ENCODE peak calls at places on chromosomes 1 and 21, in five cellular contexts. X, M, V, I and E are unnamed samples.

GRCh38 chr1:163168053-163168452 is 34.7 kb downstream of the RGS5 start:
- DNase-seq in X (no peak), M (no peak), V (no peak), I (peak), E (no peak)

GRCh38 chr1:24966121-24966723 is 36.1 kb upstream of the RUNX3 start:
- DNase-seq in X (peak), M (no peak), V (no peak), I (no peak), E (no peak)

GRCh38 chr1:16078925-16079656 is 5.6 kb upstream of the FAM131C start:
- DNase-seq in X (peak), M (peak), V (peak), I (peak), E (no peak)

GRCh38 chr1:114355240-114355639 is 155.8 kb downstream of the TRIM33 start:
- DNase-seq in X (no peak), M (no peak), V (no peak), I (no peak), E (no peak)

GRCh38 chr1:55833452-55834160 is 618.4 kb upstream of the USP24 start:
- DNase-seq in X (no peak), M (no peak), V (no peak), I (peak), E (no peak)

GRCh38 chr21:33685613-33686197 is 43.4 kb downstream of the ITSN1 start:
- DNase-seq in X (no peak), M (no peak), V (no peak), I (peak), E (no peak)

GRCh38 chr21:33799378-33800090 is 116.1 kb downstream of the ATP5PO start:
- DNase-seq in X (no peak), M (peak), V (no peak), I (peak), E (no peak)

GRCh38 chr1:145918992-145919939 is 749 bp upstream of the PEX11B start:
- DNase-seq in X (peak), M (peak), V (peak), I (peak), E (no peak)

GRCh38 chr1:217681806-217682205 is 50.7 kb downstream of the SPATA17 start:
- DNase-seq in X (no peak), M (no peak), V (no peak), I (no peak), E (no peak)

GRCh38 chr1:89962024-89962741 is 32.7 kb upstream of the ZNF326 start:
- DNase-seq in X (no peak), M (no peak), V (no peak), I (peak), E (no peak)

GRCh38 chr1:200558866-200559459 is 61.6 kb downstream of the KIF14 start:
- DNase-seq in X (no peak), M (peak), V (no peak), I (peak), E (no peak)

GRCh38 chr1:176795929-176796328 is 333.0 kb downstream of the PAPPA2 start:
- DNase-seq in X (no peak), M (no peak), V (no peak), I (no peak), E (no peak)

GRCh38 chr1:247115141-247115510 is 11.0 kb upstream of the ZNF669 start:
- DNase-seq in X (no peak), M (no peak), V (no peak), I (no peak), E (no peak)

GRCh38 chr1:247119600-247120407 is 15.6 kb upstream of the ZNF669 start:
- DNase-seq in X (no peak), M (no peak), V (no peak), I (no peak), E (no peak)

GRCh38 chr1:247121382-247121781 is 17.2 kb upstream of the ZNF669 start:
- DNase-seq in X (no peak), M (no peak), V (no peak), I (no peak), E (no peak)

GRCh38 chr1:247115545-247115944 is 11.4 kb upstream of the ZNF669 start:
- DNase-seq in X (no peak), M (no peak), V (no peak), I (no peak), E (no peak)

DNA sequence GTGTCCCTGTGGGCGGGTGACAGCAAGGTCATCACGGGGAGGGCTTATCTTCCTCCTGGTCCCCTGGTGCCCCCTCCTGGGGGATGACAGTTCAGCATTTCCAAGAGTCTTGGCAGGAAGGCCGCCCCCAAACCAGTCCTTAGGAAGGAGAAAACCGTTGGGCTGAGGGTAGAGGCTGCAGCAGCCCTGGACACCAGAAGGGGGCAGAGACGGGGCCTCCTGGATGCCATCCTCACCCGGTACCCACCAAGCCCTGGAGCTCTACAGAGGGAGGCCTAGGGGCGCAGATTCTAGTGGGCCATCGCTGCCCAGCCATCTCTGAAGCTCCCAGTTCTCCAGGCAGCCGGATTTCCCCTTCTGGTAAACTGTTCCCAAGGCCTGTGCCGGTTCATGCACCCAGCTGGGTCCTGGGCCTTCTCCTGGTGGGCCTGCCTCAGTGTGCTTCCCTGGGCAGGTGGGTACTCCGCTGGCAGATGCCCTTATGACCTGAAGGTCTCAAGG is 14.8 kb upstream of the ZNF669 start:
- DNase-seq in X (no peak), M (no peak), V (no peak), I (peak), E (no peak)
- TF ChIP-seq CTCF in X (no peak), M (peak), V (no peak), I (peak), E (peak)

GRCh38 chr1:46340404-46341221 is at the start of gene NSUN4:
- DNase-seq in X (peak), M (peak), V (peak), I (peak), E (peak)
- TF ChIP-seq CTCF in X (peak), M (peak), V (peak), I (peak), E (peak)

GRCh38 chr1:91546876-91547275 is 46.2 kb downstream of the CDC7 start:
- DNase-seq in X (peak), M (peak), V (no peak), I (no peak), E (no peak)
- TF ChIP-seq CTCF in X (no peak), M (no peak), V (no peak), I (no peak), E (no peak)

GRCh38 chr1:154403983-154404382 is 1.2 kb upstream of the IL6R start:
- DNase-seq in X (no peak), M (no peak), V (no peak), I (no peak), E (no peak)

GRCh38 chr1:154404511-154404931 is 622 bp upstream of the IL6R start:
- DNase-seq in X (peak), M (no peak), V (no peak), I (no peak), E (no peak)

GRCh38 chr1:154406572-154406879 is 1.4 kb downstream of the IL6R start:
- DNase-seq in X (no peak), M (no peak), V (no peak), I (no peak), E (no peak)

GRCh38 chr1:154405762-154406571 is 824 bp downstream of the IL6R start:
- DNase-seq in X (peak), M (peak), V (peak), I (peak), E (peak)

DNA sequence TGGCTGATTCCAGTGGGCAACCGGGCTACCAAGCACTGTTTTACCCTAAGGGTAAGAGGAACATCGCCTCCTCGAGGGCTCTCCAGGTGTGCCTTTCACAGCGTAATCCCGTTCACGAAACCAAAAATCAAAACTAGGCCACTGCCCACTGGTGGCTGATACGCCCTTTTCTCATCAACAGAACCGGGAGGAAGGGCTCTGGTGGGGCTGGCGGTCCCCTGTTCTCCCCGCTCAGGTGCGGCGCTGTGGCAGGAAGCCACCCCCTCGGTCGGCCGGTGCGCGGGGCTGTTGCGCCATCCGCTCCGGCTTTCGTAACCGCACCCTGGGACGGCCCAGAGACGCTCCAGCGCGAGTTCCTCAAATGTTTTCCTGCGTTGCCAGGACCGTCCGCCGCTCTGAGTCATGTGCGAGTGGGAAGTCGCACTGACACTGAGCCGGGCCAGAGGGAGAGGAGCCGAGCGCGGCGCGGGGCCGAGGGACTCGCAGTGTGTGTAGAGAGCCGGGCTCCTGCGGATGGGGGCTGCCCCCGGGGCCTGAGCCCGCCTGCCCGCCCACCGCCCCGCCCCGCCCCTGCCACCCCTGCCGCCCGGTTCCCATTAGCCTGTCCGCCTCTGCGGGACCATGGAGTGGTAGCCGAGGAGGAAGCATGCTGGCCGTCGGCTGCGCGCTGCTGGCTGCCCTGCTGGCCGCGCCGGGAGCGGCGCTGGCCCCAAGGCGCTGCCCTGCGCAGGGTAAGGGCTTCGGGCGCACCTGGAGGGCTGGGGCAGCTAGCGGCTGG is at the start of gene IL6R:
- DNase-seq in X (peak), M (peak), V (peak), I (peak), E (peak)
- TF ChIP-seq CTCF in X (peak), M (peak), V (peak), I (peak), E (peak)

GRCh38 chr21:38712076-38712475 is 93.7 kb upstream of the ETS2 start:
- DNase-seq in X (no peak), M (peak), V (no peak), I (peak), E (no peak)
- TF ChIP-seq CTCF in X (no peak), M (peak), V (no peak), I (peak), E (peak)

GRCh38 chr1:117810553-117810952 is 118.9 kb downstream of the GDAP2 start:
- DNase-seq in X (no peak), M (no peak), V (no peak), I (no peak), E (no peak)
- TF ChIP-seq CTCF in X (no peak), M (no peak), V (no peak), I (no peak), E (no peak)

DNA sequence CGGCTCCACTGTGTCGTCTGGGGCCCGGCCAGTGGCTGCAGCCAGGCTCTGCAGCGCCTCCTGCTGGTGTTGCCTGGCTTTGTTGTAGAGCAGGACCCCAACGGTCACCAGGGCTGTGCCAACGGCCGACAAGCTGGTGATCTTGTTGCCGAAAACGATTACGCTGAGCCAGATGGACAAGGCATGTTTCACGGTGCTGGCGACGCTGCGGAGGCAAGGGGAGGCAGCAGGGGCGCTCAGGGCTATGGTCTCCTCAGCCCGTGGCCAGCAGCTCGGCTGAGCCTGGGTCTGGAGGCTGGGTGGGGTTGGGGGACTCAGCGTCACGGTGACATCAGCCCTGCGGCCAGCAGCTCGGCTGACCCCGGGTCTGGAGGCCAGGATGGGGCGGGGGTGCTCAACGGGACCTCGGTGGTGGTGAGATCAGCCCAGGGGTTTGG is 7.0 kb upstream of the CDK11B start:
- DNase-seq in X (peak), M (no peak), V (peak), I (no peak), E (peak)
- TF ChIP-seq CTCF in X (no peak), M (peak), V (peak), I (peak), E (peak)

GRCh38 chr1:42924249-42925131 is 34.2 kb downstream of the SLC2A1 start:
- DNase-seq in X (peak), M (peak), V (peak), I (peak), E (no peak)
- TF ChIP-seq CTCF in X (no peak), M (no peak), V (no peak), I (no peak), E (peak)